ENCODE peak calls at places on chromosomes 5 and 9, in five cellular contexts. R is globus pallidus; M is OCI-LY7; V is activated T-helper 9 cell treated with anti-CD3 and anti-CD28 coated beads, Interleukin-2, amount 50 U/mL, for 16 hours; W is foreskin melanocyte. T is an unnamed sample.

GRCh38 chr5:73419414-73420390 is 28.9 kb downstream of the FOXD1 start:
- DNase-seq in R (no peak), M (no peak), V (no peak), W (no peak), T (no peak)

GRCh38 chr9:136859821-136860269 is 6.3 kb downstream of the EDF1 start:
- DNase-seq in R (no peak), M (no peak), V (no peak), W (no peak), T (no peak)

GRCh38 chr9:71758785-71759184 is 9.5 kb downstream of the CEMIP2 start:
- DNase-seq in R (no peak), M (no peak), V (no peak), W (no peak), T (no peak)

GRCh38 chr5:40842351-40842750 is 1.2 kb downstream of the CARD6 start:
- DNase-seq in R (no peak), M (no peak), V (no peak), W (no peak), T (no peak)

GRCh38 chr9:20292002-20292401 is 330.3 kb downstream of the MLLT3 start:
- DNase-seq in R (no peak), M (no peak), V (no peak), W (no peak), T (no peak)

GRCh38 chr5:78127875-78128274 is 166.6 kb downstream of the AP3B1 start:
- DNase-seq in R (no peak), M (peak), V (no peak), W (no peak), T (no peak)

GRCh38 chr5:53087596-53087995 is 22.0 kb downstream of the MOCS2 start:
- DNase-seq in R (peak), M (no peak), V (no peak), W (peak), T (no peak)

GRCh38 chr5:107519900-107520354 is 150.8 kb downstream of the EFNA5 start:
- DNase-seq in R (no peak), M (peak), V (no peak), W (no peak), T (no peak)

GRCh38 chr5:30105186-30105585 is 1088.3 kb upstream of the CDH6 start:
- DNase-seq in R (no peak), M (no peak), V (no peak), W (no peak), T (no peak)

GRCh38 chr9:128101690-128102089 is 25.8 kb downstream of the PTGES2 start:
- DNase-seq in R (no peak), M (no peak), V (no peak), W (no peak), T (no peak)

GRCh38 chr9:38358390-38359296 is 33.9 kb upstream of the ALDH1B1 start:
- DNase-seq in R (no peak), M (no peak), V (no peak), W (no peak), T (no peak)